ENCODE peak calls at places on chromosomes 12 and 14, in ten cellular contexts. V is OCI-LY7; U is activated CD4-positive, alpha-beta T cell treated with anti-CD3 and anti-CD28 coated beads, Interleukin-2, amount 10 ng/mL, durations not matched to agents 7 days and 5 days; X is NCI-H1105 treated with DMSO at 0.1 percent for 48 hours; I is WERI-Rb-1; T is posterior vena cava; S is A549; G is fibroblast of lung; H is CD8-positive, alpha-beta T cell; F is AG04450. N is an unnamed sample.
A peak's percentile ranks its signal among the peaks of the same experiment; 100 is the strongest.

GRCh38 chr12:13187399-13187798 is 9.1 kb upstream of the EMP1 start:
- DNase-seq in V (no peak), U (no peak), X (no peak), I (no peak), T (no peak), S (peak; percentile 51), G (peak; percentile 85), H (no peak), F (peak; percentile 41), N (no peak)

GRCh38 chr14:104342435-104343293 is 204.3 kb downstream of the KIF26A start:
- DNase-seq in V (no peak), U (no peak), X (no peak), I (no peak), T (peak; percentile 77), S (no peak), G (no peak), H (no peak), F (no peak), N (no peak)

GRCh38 chr14:53542692-53543091 is 389.6 kb upstream of the DDHD1 start:
- DNase-seq in V (no peak), U (no peak), X (peak; percentile 87), I (no peak), T (no peak), S (no peak), G (peak; percentile 56), H (no peak), F (no peak), N (peak; percentile 99)

GRCh38 chr12:96371138-96371786 is 29.0 kb downstream of the CDK17 start:
- DNase-seq in V (no peak), U (no peak), X (no peak), I (peak; percentile 44), T (no peak), S (no peak), G (no peak), H (no peak), F (no peak), N (no peak)

GRCh38 chr12:106149096-106149784 is 10.5 kb upstream of the NUAK1 start:
- DNase-seq in V (peak; percentile 21), U (no peak), X (no peak), I (peak; percentile 40), T (no peak), S (peak; percentile 58), G (no peak), H (no peak), F (no peak), N (peak; percentile 59)

GRCh38 chr14:103562135-103562384 is 397 bp downstream of the BAG5 start:
- DNase-seq in V (peak; percentile 57), U (no peak), X (no peak), I (no peak), T (peak; percentile 91), S (no peak), G (no peak), H (no peak), F (no peak), N (peak; percentile 76)

GRCh38 chr14:76546426-76547221 is 170.7 kb downstream of the ESRRB start:
- DNase-seq in V (peak; percentile 34), U (peak; percentile 10), X (peak; percentile 6), I (peak; percentile 80), T (no peak), S (peak; percentile 28), G (no peak), H (no peak), F (no peak), N (peak; percentile 19)

GRCh38 chr12:43338848-43339526 is 213.0 kb downstream of the ADAMTS20 start:
- DNase-seq in V (no peak), U (no peak), X (peak; percentile 49), I (peak; percentile 38), T (no peak), S (peak; percentile 5), G (peak; percentile 77), H (no peak), F (no peak), N (peak; percentile 86)

GRCh38 chr12:67354966-67355365 is 85.8 kb downstream of the CAND1 start:
- DNase-seq in V (no peak), U (no peak), X (no peak), I (no peak), T (no peak), S (no peak), G (peak; percentile 63), H (no peak), F (no peak), N (no peak)

GRCh38 chr14:105944632-105945610 is 418.5 kb downstream of the TMEM121 start:
- DNase-seq in V (no peak), U (peak; percentile 80), X (peak; percentile 63), I (peak; percentile 63), T (peak; percentile 86), S (peak; percentile 38), G (no peak), H (peak; percentile 51), F (no peak), N (no peak)

GRCh38 chr14:92421756-92422155 is 91.8 kb upstream of the RIN3 start:
- DNase-seq in V (no peak), U (no peak), X (no peak), I (no peak), T (no peak), S (no peak), G (peak; percentile 77), H (no peak), F (no peak), N (no peak)

GRCh38 chr14:66603945-66604344 is 96.0 kb downstream of the GPHN start:
- DNase-seq in V (no peak), U (no peak), X (no peak), I (no peak), T (no peak), S (no peak), G (no peak), H (no peak), F (no peak), N (no peak)

GRCh38 chr12:105084251-105085250 is at the start of gene ALDH1L2:
- DNase-seq in V (no peak), U (peak; percentile 58), X (no peak), I (peak; percentile 48), T (peak; percentile 97), S (peak; percentile 58), G (peak; percentile 89), H (no peak), F (peak; percentile 72), N (peak; percentile 77)

GRCh38 chr14:53517276-53517960 is 364.3 kb upstream of the DDHD1 start:
- DNase-seq in V (no peak), U (no peak), X (no peak), I (no peak), T (no peak), S (no peak), G (peak; percentile 59), H (no peak), F (no peak), N (no peak)

GRCh38 chr12:122293081-122293480 is 26.8 kb upstream of the VPS33A start:
- DNase-seq in V (no peak), U (no peak), X (no peak), I (no peak), T (no peak), S (no peak), G (no peak), H (no peak), F (no peak), N (no peak)

GRCh38 chr12:24361860-24362581 is 412.6 kb upstream of the SOX5 start:
- DNase-seq in V (no peak), U (no peak), X (no peak), I (no peak), T (no peak), S (no peak), G (no peak), H (no peak), F (no peak), N (no peak)

N was measured in endothelial cell of umbilical vein.